ENCODE peak calls at places on chromosomes 7 and 10, in four cellular contexts. One of them, this sample, is unnamed.

GRCh38 chr10:90227259-90227658 is 525.9 kb downstream of the KIF20B start:
- DNase-seq in activated CD4-positive, alpha-beta T cell treated with anti-CD3 and anti-CD28 coated beads, Interleukin-2, amount 50 U/mL, for 48 hours: peak
- DNase-seq in activated naive CD4-positive, alpha-beta T cell treated with Interleukin-2 at 50 U/mL for 16 hours: no peak
- DNase-seq in endothelial cell: no peak
- DNase-seq in this sample: peak

GRCh38 chr7:35036361-35037171 is 719 bp downstream of the DPY19L1 start:
- DNase-seq in activated CD4-positive, alpha-beta T cell treated with anti-CD3 and anti-CD28 coated beads, Interleukin-2, amount 50 U/mL, for 48 hours: peak
- DNase-seq in activated naive CD4-positive, alpha-beta T cell treated with Interleukin-2 at 50 U/mL for 16 hours: peak
- DNase-seq in endothelial cell: peak
- DNase-seq in this sample: peak

GRCh38 chr7:50552921-50553320 is 12.3 kb downstream of the DDC start:
- DNase-seq in activated CD4-positive, alpha-beta T cell treated with anti-CD3 and anti-CD28 coated beads, Interleukin-2, amount 50 U/mL, for 48 hours: no peak
- DNase-seq in activated naive CD4-positive, alpha-beta T cell treated with Interleukin-2 at 50 U/mL for 16 hours: no peak
- DNase-seq in endothelial cell: peak
- DNase-seq in this sample: no peak

GRCh38 chr10:7819126-7819470 is 793 bp downstream of the TAF3 start:
- DNase-seq in activated CD4-positive, alpha-beta T cell treated with anti-CD3 and anti-CD28 coated beads, Interleukin-2, amount 50 U/mL, for 48 hours: peak
- DNase-seq in activated naive CD4-positive, alpha-beta T cell treated with Interleukin-2 at 50 U/mL for 16 hours: peak
- DNase-seq in endothelial cell: peak
- DNase-seq in this sample: peak

GRCh38 chr7:79245623-79246249 is 207.7 kb downstream of the MAGI2 start:
- DNase-seq in activated CD4-positive, alpha-beta T cell treated with anti-CD3 and anti-CD28 coated beads, Interleukin-2, amount 50 U/mL, for 48 hours: no peak
- DNase-seq in activated naive CD4-positive, alpha-beta T cell treated with Interleukin-2 at 50 U/mL for 16 hours: no peak
- DNase-seq in endothelial cell: no peak
- DNase-seq in this sample: no peak

GRCh38 chr10:102918817-102919236 is 733 bp downstream of the CNNM2 start:
- DNase-seq in activated CD4-positive, alpha-beta T cell treated with anti-CD3 and anti-CD28 coated beads, Interleukin-2, amount 50 U/mL, for 48 hours: peak
- DNase-seq in activated naive CD4-positive, alpha-beta T cell treated with Interleukin-2 at 50 U/mL for 16 hours: peak
- DNase-seq in endothelial cell: no peak
- DNase-seq in this sample: peak

GRCh38 chr7:44150466-44150832 is 9.3 kb upstream of the MYL7 start:
- DNase-seq in activated CD4-positive, alpha-beta T cell treated with anti-CD3 and anti-CD28 coated beads, Interleukin-2, amount 50 U/mL, for 48 hours: no peak
- DNase-seq in activated naive CD4-positive, alpha-beta T cell treated with Interleukin-2 at 50 U/mL for 16 hours: no peak
- DNase-seq in endothelial cell: no peak
- DNase-seq in this sample: no peak

GRCh38 chr10:32245760-32246159 is 101.2 kb downstream of the EPC1 start:
- DNase-seq in activated CD4-positive, alpha-beta T cell treated with anti-CD3 and anti-CD28 coated beads, Interleukin-2, amount 50 U/mL, for 48 hours: no peak
- DNase-seq in activated naive CD4-positive, alpha-beta T cell treated with Interleukin-2 at 50 U/mL for 16 hours: no peak
- DNase-seq in endothelial cell: no peak
- DNase-seq in this sample: no peak

GRCh38 chr10:102675887-102676616 is 31.8 kb downstream of the TRIM8 start:
- DNase-seq in activated CD4-positive, alpha-beta T cell treated with anti-CD3 and anti-CD28 coated beads, Interleukin-2, amount 50 U/mL, for 48 hours: no peak
- DNase-seq in activated naive CD4-positive, alpha-beta T cell treated with Interleukin-2 at 50 U/mL for 16 hours: no peak
- DNase-seq in endothelial cell: no peak
- DNase-seq in this sample: no peak

GRCh38 chr10:71837085-71837827 is 13.8 kb downstream of the PSAP start:
- DNase-seq in activated CD4-positive, alpha-beta T cell treated with anti-CD3 and anti-CD28 coated beads, Interleukin-2, amount 50 U/mL, for 48 hours: no peak
- DNase-seq in activated naive CD4-positive, alpha-beta T cell treated with Interleukin-2 at 50 U/mL for 16 hours: no peak
- DNase-seq in endothelial cell: peak
- DNase-seq in this sample: no peak

GRCh38 chr7:151233804-151234203 is 1.5 kb downstream of the CHPF2 start:
- DNase-seq in activated CD4-positive, alpha-beta T cell treated with anti-CD3 and anti-CD28 coated beads, Interleukin-2, amount 50 U/mL, for 48 hours: no peak
- DNase-seq in activated naive CD4-positive, alpha-beta T cell treated with Interleukin-2 at 50 U/mL for 16 hours: no peak
- DNase-seq in endothelial cell: no peak
- DNase-seq in this sample: no peak

GRCh38 chr10:118272090-118272775 is 69.9 kb downstream of the FAM204A start:
- DNase-seq in activated CD4-positive, alpha-beta T cell treated with anti-CD3 and anti-CD28 coated beads, Interleukin-2, amount 50 U/mL, for 48 hours: no peak
- DNase-seq in activated naive CD4-positive, alpha-beta T cell treated with Interleukin-2 at 50 U/mL for 16 hours: no peak
- DNase-seq in endothelial cell: no peak
- DNase-seq in this sample: no peak

GRCh38 chr10:44201011-44201410 is 183.9 kb downstream of the CXCL12 start:
- DNase-seq in activated CD4-positive, alpha-beta T cell treated with anti-CD3 and anti-CD28 coated beads, Interleukin-2, amount 50 U/mL, for 48 hours: no peak
- DNase-seq in activated naive CD4-positive, alpha-beta T cell treated with Interleukin-2 at 50 U/mL for 16 hours: no peak
- DNase-seq in endothelial cell: no peak
- DNase-seq in this sample: no peak

GRCh38 chr7:97772034-97772891 is 40.4 kb downstream of the TAC1 start:
- DNase-seq in activated CD4-positive, alpha-beta T cell treated with anti-CD3 and anti-CD28 coated beads, Interleukin-2, amount 50 U/mL, for 48 hours: no peak
- DNase-seq in activated naive CD4-positive, alpha-beta T cell treated with Interleukin-2 at 50 U/mL for 16 hours: no peak
- DNase-seq in endothelial cell: no peak
- DNase-seq in this sample: peak

GRCh38 chr10:60990663-60991062 is 46.7 kb upstream of the RHOBTB1 start:
- DNase-seq in activated CD4-positive, alpha-beta T cell treated with anti-CD3 and anti-CD28 coated beads, Interleukin-2, amount 50 U/mL, for 48 hours: no peak
- DNase-seq in activated naive CD4-positive, alpha-beta T cell treated with Interleukin-2 at 50 U/mL for 16 hours: no peak
- DNase-seq in endothelial cell: no peak
- DNase-seq in this sample: no peak

GRCh38 chr7:55111007-55111406 is 92.2 kb downstream of the EGFR start:
- DNase-seq in activated CD4-positive, alpha-beta T cell treated with anti-CD3 and anti-CD28 coated beads, Interleukin-2, amount 50 U/mL, for 48 hours: no peak
- DNase-seq in activated naive CD4-positive, alpha-beta T cell treated with Interleukin-2 at 50 U/mL for 16 hours: no peak
- DNase-seq in endothelial cell: no peak
- DNase-seq in this sample: no peak

GRCh38 chr10:121609426-121610380 is 11.5 kb upstream of the FGFR2 start:
- DNase-seq in activated CD4-positive, alpha-beta T cell treated with anti-CD3 and anti-CD28 coated beads, Interleukin-2, amount 50 U/mL, for 48 hours: no peak
- DNase-seq in activated naive CD4-positive, alpha-beta T cell treated with Interleukin-2 at 50 U/mL for 16 hours: no peak
- DNase-seq in endothelial cell: no peak
- DNase-seq in this sample: no peak

GRCh38 chr7:28996836-28997235 is 38.7 kb upstream of the TRIL start:
- DNase-seq in activated CD4-positive, alpha-beta T cell treated with anti-CD3 and anti-CD28 coated beads, Interleukin-2, amount 50 U/mL, for 48 hours: no peak
- DNase-seq in activated naive CD4-positive, alpha-beta T cell treated with Interleukin-2 at 50 U/mL for 16 hours: no peak
- DNase-seq in endothelial cell: no peak
- DNase-seq in this sample: no peak

GRCh38 chr10:58969578-58969977 is 206.9 kb upstream of the PHYHIPL start:
- DNase-seq in activated CD4-positive, alpha-beta T cell treated with anti-CD3 and anti-CD28 coated beads, Interleukin-2, amount 50 U/mL, for 48 hours: no peak
- DNase-seq in activated naive CD4-positive, alpha-beta T cell treated with Interleukin-2 at 50 U/mL for 16 hours: no peak
- DNase-seq in endothelial cell: no peak
- DNase-seq in this sample: no peak

GRCh38 chr10:98254234-98254858 is 13.6 kb downstream of the LOXL4 start:
- DNase-seq in activated CD4-positive, alpha-beta T cell treated with anti-CD3 and anti-CD28 coated beads, Interleukin-2, amount 50 U/mL, for 48 hours: no peak
- DNase-seq in activated naive CD4-positive, alpha-beta T cell treated with Interleukin-2 at 50 U/mL for 16 hours: no peak
- DNase-seq in endothelial cell: no peak
- DNase-seq in this sample: no peak

GRCh38 chr7:46576950-46577349 is 655.9 kb upstream of the IGFBP3 start:
- DNase-seq in activated CD4-positive, alpha-beta T cell treated with anti-CD3 and anti-CD28 coated beads, Interleukin-2, amount 50 U/mL, for 48 hours: no peak
- DNase-seq in activated naive CD4-positive, alpha-beta T cell treated with Interleukin-2 at 50 U/mL for 16 hours: no peak
- DNase-seq in endothelial cell: no peak
- DNase-seq in this sample: no peak

GRCh38 chr7:31814187-31814586 is 127.2 kb downstream of the PPP1R17 start:
- DNase-seq in activated CD4-positive, alpha-beta T cell treated with anti-CD3 and anti-CD28 coated beads, Interleukin-2, amount 50 U/mL, for 48 hours: no peak
- DNase-seq in activated naive CD4-positive, alpha-beta T cell treated with Interleukin-2 at 50 U/mL for 16 hours: no peak
- DNase-seq in endothelial cell: peak
- DNase-seq in this sample: peak

GRCh38 chr7:4169505-4169904 is 512.6 kb upstream of the FOXK1 start:
- DNase-seq in activated CD4-positive, alpha-beta T cell treated with anti-CD3 and anti-CD28 coated beads, Interleukin-2, amount 50 U/mL, for 48 hours: no peak
- DNase-seq in activated naive CD4-positive, alpha-beta T cell treated with Interleukin-2 at 50 U/mL for 16 hours: no peak
- DNase-seq in endothelial cell: no peak
- DNase-seq in this sample: peak

GRCh38 chr10:75647675-75648074 is 216.3 kb downstream of the LRMDA start:
- DNase-seq in activated CD4-positive, alpha-beta T cell treated with anti-CD3 and anti-CD28 coated beads, Interleukin-2, amount 50 U/mL, for 48 hours: no peak
- DNase-seq in activated naive CD4-positive, alpha-beta T cell treated with Interleukin-2 at 50 U/mL for 16 hours: no peak
- DNase-seq in endothelial cell: no peak
- DNase-seq in this sample: no peak

GRCh38 chr7:69847921-69848612 is 249.8 kb downstream of the AUTS2 start:
- DNase-seq in activated CD4-positive, alpha-beta T cell treated with anti-CD3 and anti-CD28 coated beads, Interleukin-2, amount 50 U/mL, for 48 hours: no peak
- DNase-seq in activated naive CD4-positive, alpha-beta T cell treated with Interleukin-2 at 50 U/mL for 16 hours: no peak
- DNase-seq in endothelial cell: no peak
- DNase-seq in this sample: no peak

GRCh38 chr7:2201686-2202360 is 30.9 kb downstream of the MAD1L1 start:
- DNase-seq in activated CD4-positive, alpha-beta T cell treated with anti-CD3 and anti-CD28 coated beads, Interleukin-2, amount 50 U/mL, for 48 hours: no peak
- DNase-seq in activated naive CD4-positive, alpha-beta T cell treated with Interleukin-2 at 50 U/mL for 16 hours: no peak
- DNase-seq in endothelial cell: no peak
- DNase-seq in this sample: no peak

GRCh38 chr10:100743626-100744135 is 1.7 kb upstream of the PAX2 start:
- DNase-seq in activated CD4-positive, alpha-beta T cell treated with anti-CD3 and anti-CD28 coated beads, Interleukin-2, amount 50 U/mL, for 48 hours: peak
- DNase-seq in activated naive CD4-positive, alpha-beta T cell treated with Interleukin-2 at 50 U/mL for 16 hours: peak
- DNase-seq in endothelial cell: no peak
- DNase-seq in this sample: no peak

GRCh38 chr10:71873582-71874182 is 22.6 kb upstream of the PSAP start:
- DNase-seq in activated CD4-positive, alpha-beta T cell treated with anti-CD3 and anti-CD28 coated beads, Interleukin-2, amount 50 U/mL, for 48 hours: no peak
- DNase-seq in activated naive CD4-positive, alpha-beta T cell treated with Interleukin-2 at 50 U/mL for 16 hours: no peak
- DNase-seq in endothelial cell: no peak
- DNase-seq in this sample: no peak

GRCh38 chr7:111933614-111934013 is 272.6 kb downstream of the DOCK4 start:
- DNase-seq in activated CD4-positive, alpha-beta T cell treated with anti-CD3 and anti-CD28 coated beads, Interleukin-2, amount 50 U/mL, for 48 hours: no peak
- DNase-seq in activated naive CD4-positive, alpha-beta T cell treated with Interleukin-2 at 50 U/mL for 16 hours: no peak
- DNase-seq in endothelial cell: no peak
- DNase-seq in this sample: no peak

GRCh38 chr7:30845426-30846135 is 66.1 kb upstream of the AQP1 start:
- DNase-seq in activated CD4-positive, alpha-beta T cell treated with anti-CD3 and anti-CD28 coated beads, Interleukin-2, amount 50 U/mL, for 48 hours: no peak
- DNase-seq in activated naive CD4-positive, alpha-beta T cell treated with Interleukin-2 at 50 U/mL for 16 hours: no peak
- DNase-seq in endothelial cell: peak
- DNase-seq in this sample: no peak

GRCh38 chr7:38107486-38107893 is 70.6 kb upstream of the STARD3NL start:
- DNase-seq in activated CD4-positive, alpha-beta T cell treated with anti-CD3 and anti-CD28 coated beads, Interleukin-2, amount 50 U/mL, for 48 hours: peak
- DNase-seq in activated naive CD4-positive, alpha-beta T cell treated with Interleukin-2 at 50 U/mL for 16 hours: peak
- DNase-seq in endothelial cell: peak
- DNase-seq in this sample: peak

GRCh38 chr7:124101173-124101768 is 68.4 kb upstream of the TMEM229A start:
- DNase-seq in activated CD4-positive, alpha-beta T cell treated with anti-CD3 and anti-CD28 coated beads, Interleukin-2, amount 50 U/mL, for 48 hours: peak
- DNase-seq in activated naive CD4-positive, alpha-beta T cell treated with Interleukin-2 at 50 U/mL for 16 hours: no peak
- DNase-seq in endothelial cell: peak
- DNase-seq in this sample: peak

GRCh38 chr7:85471740-85472139 is 284.9 kb upstream of the SEMA3D start:
- DNase-seq in activated CD4-positive, alpha-beta T cell treated with anti-CD3 and anti-CD28 coated beads, Interleukin-2, amount 50 U/mL, for 48 hours: no peak
- DNase-seq in activated naive CD4-positive, alpha-beta T cell treated with Interleukin-2 at 50 U/mL for 16 hours: no peak
- DNase-seq in endothelial cell: no peak
- DNase-seq in this sample: no peak

This sample was measured in Calu3.